ENCODE peak calls at places on chromosomes 13 and 19, in nine cellular contexts. Y is CD8-positive, alpha-beta T cell; B is cardiac muscle cell; N is heart right ventricle; V is left ventricle myocardium inferior; M is thoracic aorta; I is right lobe of liver; R is esophagus squamous epithelium; Q is transverse colon. J is an unnamed sample. For H3K27me3 and H3K4me1, the result is how much of the 10 kb centered on the place peaks cover.

GRCh38 chr13:30705672-30706071 is 29.7 kb upstream of the ALOX5AP start:
- DNase-seq in N (no peak), Q (no peak), R (no peak), B (no peak), Y (no peak), V (no peak), M (no peak), I (no peak), J (no peak)

GRCh38 chr13:107712145-107712544 is 503.2 kb downstream of the LIG4 start:
- DNase-seq in Y (no peak), N (no peak), I (no peak), V (no peak), Q (no peak), R (no peak), M (no peak), B (no peak), J (no peak)

GRCh38 chr19:11767633-11768133 is 883 bp downstream of the ZNF441 start:
- DNase-seq in Y (peak), R (no peak), V (peak), Q (peak), B (peak), M (no peak), N (peak), I (peak), J (peak)

GRCh38 chr19:40377876-40378385 is 12.1 kb downstream of the HIPK4 start:
- DNase-seq in Q (no peak), N (no peak), R (no peak), Y (no peak), I (no peak), M (no peak), V (no peak), B (no peak), J (no peak)

GRCh38 chr13:26021516-26021915 is 30.3 kb downstream of the SHISA2 start:
- DNase-seq in N (no peak), R (no peak), V (no peak), M (no peak), Q (no peak), Y (no peak), B (no peak), I (no peak), J (no peak)

GRCh38 chr19:43779820-43780219 is 953 bp downstream of the KCNN4 start:
- DNase-seq in Q (no peak), R (no peak), I (no peak), Y (no peak), M (no peak), N (no peak), B (no peak), V (no peak), J (no peak)

GRCh38 chr19:15161028-15161984 is 39.5 kb downstream of the NOTCH3 start:
- DNase-seq in V (no peak), Q (no peak), B (no peak), N (no peak), Y (no peak), R (no peak), M (no peak), I (no peak), J (no peak)

GRCh38 chr13:24900507-24900906 is 136.5 kb downstream of the RNF17 start:
- DNase-seq in I (no peak), R (no peak), V (no peak), B (no peak), Q (no peak), N (no peak), M (no peak), Y (no peak), J (no peak)

GRCh38 chr19:3250675-3251074 is 26.2 kb downstream of the CELF5 start:
- DNase-seq in Y (peak), V (no peak), I (no peak), B (peak), M (no peak), R (no peak), N (no peak), Q (peak), J (no peak)

GRCh38 chr19:18669524-18669817 is 14.0 kb upstream of the CRTC1 start:
- DNase-seq in Q (no peak), I (no peak), R (no peak), Y (no peak), N (no peak), V (no peak), B (no peak), M (no peak), J (no peak)

GRCh38 chr19:39501340-39501739 is 2.6 kb downstream of the DLL3 start:
- DNase-seq in I (no peak), N (no peak), Q (no peak), M (no peak), B (no peak), Y (no peak), V (no peak), R (no peak), J (no peak)

DNA sequence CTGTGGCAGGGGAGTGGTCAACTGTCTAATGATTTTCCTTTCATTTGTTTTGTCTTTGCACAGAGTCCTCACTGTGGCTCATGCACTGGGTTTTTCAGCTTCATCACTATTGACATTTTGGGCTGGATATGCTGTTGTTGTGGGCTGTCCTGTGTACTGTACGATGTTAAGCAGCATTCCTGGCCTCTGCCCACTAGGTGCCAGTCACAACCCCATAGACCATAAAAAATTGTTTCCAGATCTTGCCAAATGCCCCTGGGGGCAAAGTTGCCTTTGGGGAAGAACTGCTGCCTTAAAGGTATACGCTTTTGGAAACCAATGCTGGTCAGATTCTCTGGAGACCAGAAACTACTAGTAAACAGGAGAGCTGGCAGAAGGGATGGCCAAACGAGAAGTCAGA is 310.4 kb downstream of the SPRY2 start:
- DNase-seq in V (no peak), Y (no peak), Q (peak), N (no peak), R (no peak), I (peak), M (no peak), B (peak), J (no peak)
- TF ChIP-seq CTCF in V (peak), Y (no peak), Q (peak), N (no peak), R (no peak), I (peak), M (no peak), B (peak), J (no peak)

GRCh38 chr13:45142440-45143345 is 22.4 kb downstream of the GTF2F2 start:
- DNase-seq in V (no peak), Y (no peak), I (no peak), M (no peak), R (no peak), B (peak), N (no peak), Q (no peak), J (no peak)
- H3K27me3 ChIP-seq in V (under half), Y (under half), I (under half), M (under half), R (under half), B (under half), N (under half), Q (under half), J (under half)

DNA sequence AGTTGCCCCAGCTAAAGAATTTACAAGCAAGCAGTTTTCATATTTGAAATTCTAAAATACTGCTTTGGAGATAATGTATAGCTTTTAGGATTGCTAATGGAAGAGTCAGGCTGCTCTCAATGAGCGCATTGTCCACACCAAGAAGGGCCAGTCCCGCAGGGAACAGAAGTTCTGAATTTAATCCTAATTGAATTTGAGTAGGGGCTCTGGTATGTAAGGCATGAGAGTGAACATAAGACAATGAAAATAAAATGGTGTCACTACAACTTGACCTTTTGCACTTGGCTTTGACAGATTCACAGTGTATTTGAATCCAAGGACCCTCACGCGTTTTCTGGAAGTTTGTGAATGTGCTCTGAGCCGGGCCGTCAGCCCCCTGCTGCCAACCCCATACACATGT is 32.6 kb downstream of the RAB20 start:
- DNase-seq in N (no peak), R (no peak), Y (no peak), B (no peak), I (peak), Q (no peak), M (no peak), V (no peak), J (no peak)
- H3K4me1 ChIP-seq in N (under half), R (under half), Y (under half), B (under half), I (half or more), Q (half or more), M (half or more), V (half or more), J (under half)

DNA sequence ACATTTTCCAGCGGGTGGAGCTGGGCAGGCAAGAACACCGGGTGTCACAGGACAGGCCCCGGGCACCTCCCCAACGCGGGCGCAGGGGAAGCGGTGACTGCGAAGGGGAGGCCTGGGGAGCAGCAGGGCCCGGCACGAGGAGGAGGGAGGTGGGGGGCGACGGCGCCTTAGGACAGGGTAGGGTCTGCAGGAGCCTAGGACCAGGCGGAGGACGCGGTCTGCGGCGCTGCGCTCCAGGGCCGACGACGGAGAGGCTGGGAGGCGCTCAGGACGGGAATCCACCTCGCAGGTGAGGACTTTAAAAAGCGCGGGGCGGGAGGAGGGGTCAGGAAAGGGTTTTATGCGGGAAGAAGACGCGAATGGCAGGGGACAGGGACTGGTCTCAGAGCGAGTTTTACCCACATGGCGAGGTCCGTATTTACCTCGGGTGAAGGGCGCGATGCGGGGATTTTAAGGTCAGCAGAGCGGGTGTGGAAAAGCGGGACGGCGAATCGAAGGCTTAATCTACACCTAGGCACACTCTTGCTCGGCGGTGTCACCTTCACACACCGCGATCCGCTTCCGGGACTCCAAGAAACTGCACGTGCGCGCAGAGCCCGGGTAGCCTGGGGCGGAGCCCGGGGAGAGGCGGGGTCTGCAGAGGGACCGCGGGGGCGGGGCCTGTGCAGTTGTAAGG is 13.5 kb downstream of the ERVV-2 start:
- DNase-seq in B (peak), Y (no peak), V (peak), N (peak), M (no peak), Q (no peak), R (no peak), I (no peak), J (no peak)
- TF ChIP-seq CTCF in B (no peak), Y (no peak), V (no peak), N (no peak), M (no peak), Q (no peak), R (no peak), I (no peak), J (no peak)